ENCODE peak calls at places on chromosomes 6 and 20, in seven cellular contexts. K, A, N, F, X, S and W are unnamed samples.

GRCh38 chr6:145009691-145010090 is 724.6 kb downstream of the UTRN start:
- DNase-seq in S (no peak), F (no peak), N (peak; percentile 37), X (no peak), K (no peak), A (no peak), W (no peak)

GRCh38 chr20:20733943-20734342 is 21.5 kb upstream of the RALGAPA2 start:
- DNase-seq in F (no peak), N (no peak), A (no peak), K (no peak), X (no peak), S (no peak), W (no peak)

GRCh38 chr6:150932976-150933375 is 67.5 kb downstream of the MTHFD1L start:
- DNase-seq in A (no peak), F (no peak), K (no peak), S (no peak), X (no peak), N (peak; percentile 56), W (no peak)

GRCh38 chr6:87925373-87926060 is 122.1 kb upstream of the SPACA1 start:
- DNase-seq in A (no peak), F (no peak), S (no peak), X (no peak), N (no peak), K (no peak), W (no peak)

GRCh38 chr6:24313477-24314141 is 44.2 kb downstream of the DCDC2 start:
- DNase-seq in S (no peak), A (peak; percentile 8), F (no peak), K (no peak), N (peak; percentile 60), X (no peak), W (no peak)

GRCh38 chr20:23132930-23133559 is 46.9 kb upstream of the CD93 start:
- DNase-seq in N (no peak), A (no peak), X (no peak), S (peak; percentile 61), F (peak; percentile 49), K (no peak), W (peak; percentile 72)

GRCh38 chr6:150004101-150004782 is 21.1 kb downstream of the RAET1L start:
- DNase-seq in A (no peak), F (no peak), X (peak; percentile 83), S (no peak), N (no peak), K (no peak), W (peak; percentile 66)

GRCh38 chr20:4369798-4370124 is 351.9 kb upstream of the PRND start:
- DNase-seq in A (no peak), F (no peak), N (no peak), K (no peak), X (no peak), S (no peak), W (no peak)

GRCh38 chr6:165019681-165020080 is 289.7 kb downstream of the C6orf118 start:
- DNase-seq in X (no peak), N (no peak), A (no peak), F (no peak), S (no peak), K (no peak), W (no peak)

GRCh38 chr6:107116328-107116892 is 1.1 kb upstream of the BEND3 start:
- DNase-seq in F (no peak), X (peak; percentile 30), N (no peak), S (no peak), A (no peak), K (peak; percentile 34), W (no peak)

GRCh38 chr20:32507998-32508774 is 76.9 kb downstream of the NOL4L start:
- DNase-seq in S (peak; percentile 33), X (no peak), K (no peak), A (no peak), F (no peak), N (no peak), W (no peak)

GRCh38 chr6:42821846-42822245 is 40.0 kb downstream of the BICRAL start:
- DNase-seq in N (peak; percentile 24), K (no peak), X (no peak), A (no peak), F (no peak), S (no peak), W (no peak)

GRCh38 chr20:46400828-46401477 is 5.5 kb downstream of the ELMO2 start:
- DNase-seq in S (no peak), K (no peak), N (peak; percentile 46), X (peak; percentile 74), F (no peak), A (no peak), W (no peak)

GRCh38 chr6:82197784-82198183 is 49.8 kb downstream of the IBTK start:
- DNase-seq in S (no peak), N (no peak), K (no peak), X (no peak), F (no peak), A (no peak), W (no peak)

DNA sequence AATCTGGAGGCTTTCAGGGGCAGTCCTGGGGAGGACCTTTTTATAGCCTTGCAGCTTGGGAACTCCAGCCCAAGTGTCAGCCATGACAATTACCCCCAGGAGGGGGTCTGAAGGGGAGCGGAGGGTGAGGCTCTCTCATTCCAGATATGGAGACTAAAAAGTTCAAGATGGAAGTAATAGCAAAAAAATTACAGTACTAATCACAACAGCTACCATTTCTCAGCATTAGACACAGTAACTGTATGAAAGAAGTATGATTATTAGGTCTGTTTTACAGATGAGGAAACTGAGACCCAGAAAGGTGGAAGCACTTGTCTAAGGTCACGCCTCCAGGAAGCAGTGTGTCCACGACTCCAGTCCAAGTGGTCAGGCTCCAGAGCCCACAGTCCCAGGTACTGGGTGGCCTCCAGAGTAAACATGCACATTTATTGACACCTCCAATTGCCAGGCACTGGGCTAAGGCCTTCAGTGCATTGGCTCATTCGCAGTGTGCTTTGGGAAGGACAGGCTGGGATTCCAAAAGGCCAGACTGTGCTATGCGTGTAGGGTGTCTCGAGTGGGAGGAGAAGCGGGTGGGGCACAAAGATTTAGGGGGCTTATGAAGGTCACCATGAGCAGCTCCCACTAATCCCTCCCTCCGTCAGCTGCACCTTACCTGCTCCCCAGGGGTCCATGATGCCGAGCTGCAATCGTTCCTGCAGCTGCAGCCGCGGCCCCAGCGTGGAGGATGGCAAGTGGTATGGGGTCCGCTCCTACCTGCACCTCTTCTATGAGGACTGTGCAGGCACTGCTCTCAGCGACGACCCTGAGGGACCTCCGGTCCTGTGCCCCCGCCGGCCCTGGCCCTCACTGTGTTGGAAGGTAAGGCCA is 2.3 kb downstream of the NRSN2 start:
- DNase-seq in S (peak; percentile 41), A (no peak), K (no peak), N (no peak), X (no peak), F (no peak), W (no peak)
- H3K27ac ChIP-seq in S (no peak overlapping the region), A (no peak overlapping the region), K (no peak overlapping the region), N (no peak overlapping the region), X (no peak overlapping the region), F (peak overlapping the region; percentile 97), W (no peak overlapping the region)

DNA sequence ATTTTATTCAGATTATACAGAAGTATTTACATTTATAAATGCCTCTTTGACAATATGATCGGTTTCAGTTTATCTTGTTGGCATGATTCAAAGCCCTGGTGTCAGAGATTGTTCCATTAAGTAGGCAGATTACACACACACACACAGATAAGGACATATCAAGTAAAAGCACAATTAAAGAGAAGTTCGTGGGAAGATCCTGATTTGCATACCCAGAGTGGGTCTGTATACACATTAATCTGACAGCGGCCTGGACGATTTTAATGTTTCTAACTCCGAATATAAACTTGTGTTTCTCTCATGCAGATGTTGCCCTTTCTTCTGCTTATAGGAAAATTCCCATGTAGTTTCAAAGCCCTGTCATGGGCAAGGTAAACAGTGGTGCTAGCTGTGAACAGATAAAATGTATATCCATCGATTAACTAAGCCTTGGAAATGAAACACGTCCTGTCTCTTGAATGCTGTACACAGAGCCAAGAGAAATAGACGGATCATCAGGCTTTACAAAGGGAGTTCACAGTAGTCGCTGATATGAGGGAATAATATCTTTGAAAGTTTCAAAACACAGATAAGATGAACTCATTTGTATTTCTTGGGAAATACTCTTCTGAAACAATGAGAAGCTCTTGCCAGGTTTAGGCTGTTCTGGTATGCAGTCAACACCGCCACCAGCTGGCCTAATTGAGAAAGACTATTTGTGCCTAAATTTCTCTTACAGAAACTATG is 108.2 kb upstream of the GMDS start:
- DNase-seq in A (peak; percentile 45), S (peak; percentile 66), X (peak; percentile 38), F (peak; percentile 58), K (peak; percentile 61), N (peak; percentile 86), W (no peak)
- H3K27ac ChIP-seq in A (no peak overlapping the region), S (peak overlapping the region; percentile 61), X (no peak overlapping the region), F (no peak overlapping the region), K (no peak overlapping the region), N (peak overlapping the region; percentile 15), W (peak overlapping the region; percentile 62)

DNA sequence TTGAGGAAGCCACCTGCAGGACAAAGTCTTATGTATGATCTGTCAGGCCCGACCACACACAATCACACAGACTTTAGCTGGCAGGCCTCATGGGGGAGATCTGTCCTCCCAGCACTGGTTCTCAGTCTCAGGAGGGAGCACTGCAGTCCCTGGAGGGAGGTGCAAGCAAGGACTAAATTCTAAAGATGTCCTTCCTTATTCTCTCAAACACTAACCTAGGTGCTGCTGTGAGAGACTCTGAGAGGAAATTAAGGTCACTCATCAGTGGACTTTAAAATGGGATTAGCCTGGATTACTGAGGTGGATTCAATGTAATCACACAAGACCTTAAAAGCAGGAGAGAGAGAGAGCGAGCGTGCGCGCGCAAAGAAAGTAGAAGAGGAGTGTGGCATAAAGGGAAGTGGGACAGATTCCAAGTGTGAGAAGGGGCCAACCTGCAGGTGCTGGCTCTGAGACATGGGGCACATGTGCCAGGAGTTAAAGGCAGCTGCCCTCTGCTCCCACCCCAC is 14.3 kb downstream of the GLO1 start:
- DNase-seq in A (no peak), X (no peak), N (no peak), S (no peak), K (no peak), F (no peak), W (no peak)
- H3K27ac ChIP-seq in A (no peak overlapping the region), X (no peak overlapping the region), N (no peak overlapping the region), S (no peak overlapping the region), K (no peak overlapping the region), F (no peak overlapping the region), W (no peak overlapping the region)

GRCh38 chr20:62287129-62287528 is 15.7 kb upstream of the ADRM1 start:
- DNase-seq in F (no peak), A (no peak), S (no peak), X (no peak), N (no peak), K (no peak), W (no peak)

GRCh38 chr20:62288535-62289105 is 14.2 kb upstream of the ADRM1 start:
- DNase-seq in K (no peak), A (no peak), N (no peak), F (no peak), X (no peak), S (no peak), W (no peak)

GRCh38 chr20:62287759-62288534 is 14.8 kb upstream of the ADRM1 start:
- DNase-seq in A (no peak), S (no peak), X (no peak), F (no peak), N (no peak), K (no peak), W (no peak)

GRCh38 chr20:62289898-62290297 is 12.9 kb upstream of the ADRM1 start:
- DNase-seq in S (no peak), X (no peak), A (no peak), N (peak; percentile 15), F (no peak), K (no peak), W (no peak)

DNA sequence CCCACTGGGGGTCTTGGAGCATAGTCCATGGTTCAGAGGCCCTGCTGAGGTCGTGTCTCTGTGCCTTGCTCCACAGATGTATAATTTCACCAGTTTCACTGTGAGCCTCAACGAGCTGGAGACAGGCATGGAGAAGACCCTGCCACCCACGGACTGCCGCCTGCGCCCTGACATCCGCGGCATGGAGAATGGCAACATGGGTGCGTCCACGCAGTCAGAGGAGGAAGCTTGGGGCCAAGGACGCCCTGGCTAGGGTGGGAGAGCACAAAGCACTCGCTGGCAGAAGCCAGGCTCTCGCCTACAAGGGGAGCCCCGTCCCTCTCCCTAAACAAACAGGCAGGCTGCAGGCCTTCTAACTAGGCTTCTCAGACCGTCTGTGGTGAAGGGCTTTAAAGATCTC is 13.7 kb upstream of the ADRM1 start:
- DNase-seq in X (no peak), N (no peak), F (no peak), S (no peak), A (no peak), K (no peak), W (no peak)
- H3K27ac ChIP-seq in X (no peak overlapping the region), N (no peak overlapping the region), F (no peak overlapping the region), S (no peak overlapping the region), A (no peak overlapping the region), K (no peak overlapping the region), W (no peak overlapping the region)